ENCODE peak calls at places on chromosome 3, in five cellular contexts. Z is astrocyte of the cerebellum, H is pancreas, V is heart right ventricle, R is NB4. Q is an unnamed sample.

GRCh38 chr3:156792536-156792935 is 33.6 kb upstream of the LEKR1 start:
- DNase-seq in Z (no peak), H (no peak), V (no peak), R (no peak), Q (no peak)

GRCh38 chr3:162166543-162166942 is 669.9 kb downstream of the OTOL1 start:
- DNase-seq in Z (no peak), H (no peak), V (no peak), R (no peak), Q (no peak)

GRCh38 chr3:29775352-29775751 is 494.5 kb downstream of the RBMS3 start:
- DNase-seq in Z (no peak), H (no peak), V (no peak), R (no peak), Q (no peak)

GRCh38 chr3:53493997-53494791 is at the start of gene CACNA1D:
- DNase-seq in Z (no peak), H (peak; percentile 80), V (no peak), R (no peak), Q (no peak)

GRCh38 chr3:184815046-184815930 is 3.3 kb downstream of the VPS8 start:
- DNase-seq in Z (peak; percentile 74), H (no peak), V (no peak), R (peak; percentile 21), Q (no peak)

GRCh38 chr3:107356706-107357105 is 20.5 kb upstream of the CCDC54 start:
- DNase-seq in Z (no peak), H (no peak), V (no peak), R (no peak), Q (no peak)

GRCh38 chr3:196207833-196208607 is 3.2 kb downstream of the ZDHHC19 start:
- DNase-seq in Z (no peak), H (peak; percentile 80), V (no peak), R (no peak), Q (no peak)

GRCh38 chr3:112374334-112374734 is 41.4 kb downstream of the CD200 start:
- DNase-seq in Z (no peak), H (no peak), V (no peak), R (peak; percentile 66), Q (no peak)

GRCh38 chr3:60742606-60743145 is 508.6 kb downstream of the FHIT start:
- DNase-seq in Z (no peak), H (no peak), V (no peak), R (no peak), Q (no peak)

GRCh38 chr3:8760506-8760905 is 8.9 kb downstream of the OXTR start:
- DNase-seq in Z (no peak), H (no peak), V (no peak), R (no peak), Q (no peak)

GRCh38 chr3:114111060-114111790 is 54.7 kb downstream of the QTRT2 start:
- DNase-seq in Z (no peak), H (no peak), V (no peak), R (peak; percentile 80), Q (no peak)

GRCh38 chr3:124818398-124819150 is 68.6 kb downstream of the ITGB5 start:
- DNase-seq in Z (no peak), H (no peak), V (no peak), R (no peak), Q (no peak)

GRCh38 chr3:52775877-52776276 is 1.5 kb upstream of the ITIH1 start:
- DNase-seq in Z (no peak), H (no peak), V (no peak), R (no peak), Q (no peak)

GRCh38 chr3:171058873-171059603 is 32.5 kb upstream of the SLC2A2 start:
- DNase-seq in Z (no peak), H (no peak), V (no peak), R (no peak), Q (no peak)

GRCh38 chr3:117726776-117727175 is 1017.2 kb downstream of the TUSC7 start:
- DNase-seq in Z (no peak), H (no peak), V (no peak), R (no peak), Q (no peak)

GRCh38 chr3:131608741-131609140 is 106.0 kb upstream of the MRPL3 start:
- DNase-seq in Z (peak; percentile 13), H (no peak), V (no peak), R (no peak), Q (no peak)

GRCh38 chr3:168684519-168684918 is 588.8 kb upstream of the GOLIM4 start:
- DNase-seq in Z (no peak), H (no peak), V (no peak), R (no peak), Q (no peak)

GRCh38 chr3:184172681-184173373 is 1.8 kb upstream of the AP2M1 start:
- DNase-seq in Z (peak; percentile 81), H (no peak), V (no peak), R (no peak), Q (no peak)

GRCh38 chr3:11246663-11246970 is 25.6 kb upstream of the ATG7 start:
- DNase-seq in Z (no peak), H (no peak), V (no peak), R (no peak), Q (no peak)

GRCh38 chr3:14216257-14217048 is 37.8 kb downstream of the LSM3 start:
- DNase-seq in Z (peak; percentile 53), H (no peak), V (peak; percentile 67), R (peak; percentile 90), Q (peak; percentile 80)

GRCh38 chr3:157475921-157476395 is 27.3 kb downstream of the VEPH1 start:
- DNase-seq in Z (no peak), H (no peak), V (no peak), R (no peak), Q (peak; percentile 21)

GRCh38 chr3:65953301-65953812 is 85.4 kb downstream of the MAGI1 start:
- DNase-seq in Z (no peak), H (peak; percentile 89), V (no peak), R (no peak), Q (peak; percentile 80)

GRCh38 chr3:50269977-50270413 is 1.0 kb downstream of the SEMA3B start:
- DNase-seq in Z (no peak), H (peak; percentile 64), V (no peak), R (peak; percentile 32), Q (no peak)

GRCh38 chr3:50268276-50268675 is 671 bp upstream of the SEMA3B start:
- DNase-seq in Z (no peak), H (no peak), V (no peak), R (no peak), Q (no peak)

GRCh38 chr3:50270422-50270831 is 1.5 kb downstream of the SEMA3B start:
- DNase-seq in Z (no peak), H (peak; percentile 56), V (no peak), R (no peak), Q (no peak)

GRCh38 chr3:50268703-50269451 is at the start of gene SEMA3B:
- DNase-seq in Z (no peak), H (peak; percentile 94), V (peak; percentile 68), R (no peak), Q (peak; percentile 81)

GRCh38 chr3:50269460-50269859 is 513 bp downstream of the SEMA3B start:
- DNase-seq in Z (no peak), H (no peak), V (no peak), R (no peak), Q (no peak)
- H3K4me3 ChIP-seq in Z (peak overlapping the region; percentile 18), H (peak overlapping the region; percentile 40), V (no peak overlapping the region), R (no peak overlapping the region), Q (peak overlapping the region; percentile 51)

GRCh38 chr3:48563382-48563918 is at the start of gene UCN2:
- DNase-seq in Z (no peak), H (no peak), V (no peak), R (peak; percentile 82), Q (no peak)
- TF ChIP-seq CTCF in Z (no peak), H (no peak), V (no peak), R (no peak), Q (no peak)

GRCh38 chr3:36319683-36320082 is 60.6 kb upstream of the STAC start:
- DNase-seq in Z (no peak), H (no peak), V (no peak), R (no peak), Q (no peak)

GRCh38 chr3:36317915-36318314 is 62.4 kb upstream of the STAC start:
- DNase-seq in Z (no peak), H (no peak), V (no peak), R (no peak), Q (no peak)

DNA sequence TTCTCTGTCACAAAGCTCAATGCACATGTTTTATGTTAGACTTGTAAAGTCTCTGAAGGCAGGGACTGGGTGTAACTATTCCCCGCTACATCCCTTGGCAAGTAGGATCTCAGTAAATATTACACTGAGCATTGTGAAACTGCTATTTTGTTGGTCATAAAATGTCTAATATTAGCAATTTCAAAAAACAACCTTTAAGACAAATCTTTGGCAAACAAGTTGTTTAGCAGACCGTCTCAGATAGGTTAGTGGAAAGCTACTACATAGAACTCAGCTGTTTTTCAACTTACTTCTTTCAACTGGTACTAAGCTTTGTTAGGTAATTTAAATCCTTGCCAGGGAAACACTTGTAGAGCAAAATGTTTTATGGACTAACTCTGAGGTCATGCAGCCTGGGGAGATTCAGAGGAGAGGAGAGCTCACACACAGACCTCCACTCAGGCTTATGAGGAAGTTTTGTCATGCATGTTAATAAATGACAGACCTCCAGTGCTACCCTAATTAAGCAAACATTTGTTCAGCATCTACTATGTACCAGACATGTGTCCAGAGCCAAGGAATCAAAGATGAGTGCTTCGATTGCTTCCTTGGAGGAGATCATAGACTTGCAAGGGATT is 61.6 kb upstream of the STAC start:
- DNase-seq in Z (no peak), H (no peak), V (no peak), R (no peak), Q (no peak)
- H3K4me3 ChIP-seq in Z (no peak overlapping the region), H (no peak overlapping the region), V (no peak overlapping the region), R (no peak overlapping the region), Q (no peak overlapping the region)

GRCh38 chr3:127587876-127588275 is 2.7 kb downstream of the TPRA1 start:
- DNase-seq in Z (no peak), H (no peak), V (no peak), R (no peak), Q (no peak)
- TF ChIP-seq CTCF in Z (no peak), H (no peak), V (no peak), R (no peak), Q (no peak)

GRCh38 chr3:12722205-12722604 is 36.9 kb downstream of the TMEM40 start:
- DNase-seq in Z (no peak), H (no peak), V (no peak), R (no peak), Q (no peak)

GRCh38 chr3:12724794-12725193 is 34.3 kb downstream of the TMEM40 start:
- DNase-seq in Z (no peak), H (no peak), V (no peak), R (no peak), Q (no peak)

GRCh38 chr3:12716605-12717121 is 42.4 kb downstream of the TMEM40 start:
- DNase-seq in Z (no peak), H (no peak), V (no peak), R (no peak), Q (no peak)

GRCh38 chr3:12719541-12719940 is 39.5 kb downstream of the TMEM40 start:
- DNase-seq in Z (no peak), H (no peak), V (no peak), R (no peak), Q (no peak)

GRCh38 chr3:12719984-12720656 is 38.9 kb downstream of the TMEM40 start:
- DNase-seq in Z (peak; percentile 70), H (peak; percentile 76), V (peak; percentile 89), R (peak; percentile 79), Q (peak; percentile 45)
- H3K4me3 ChIP-seq in Z (peak overlapping the region; percentile 31), H (no peak overlapping the region), V (no peak overlapping the region), R (no peak overlapping the region), Q (peak overlapping the region; percentile 29)

GRCh38 chr3:182621435-182622240 is 171.7 kb upstream of the ATP11B start:
- DNase-seq in Z (no peak), H (no peak), V (no peak), R (no peak), Q (no peak)
- TF ChIP-seq CTCF in Z (peak; percentile 66), H (no peak), V (no peak), R (peak; percentile 27), Q (peak; percentile 66)

GRCh38 chr3:71062920-71063767 is 520.4 kb downstream of the FOXP1 start:
- DNase-seq in Z (no peak), H (no peak), V (no peak), R (peak; percentile 8), Q (no peak)
- H3K4me3 ChIP-seq in Z (peak overlapping the region; percentile 59), H (peak overlapping the region; percentile 33), V (peak overlapping the region; percentile 26), R (no peak overlapping the region), Q (peak overlapping the region; percentile 66)